ENCODE peak calls at places on chromosome 7, in nine cellular contexts. I, G, O, Y, D, V, L, F and B are unnamed samples.

GRCh38 chr7:1815051-1815481 is 145.0 kb downstream of the ELFN1 start:
- DNase-seq in F (no peak), L (no peak), I (no peak), O (no peak), D (peak; percentile 60), Y (no peak), V (no peak), G (no peak), B (no peak)

GRCh38 chr7:104207348-104207730 is 474 bp downstream of the ORC5 start:
- DNase-seq in L (peak; percentile 20), Y (no peak), I (no peak), D (no peak), O (no peak), G (peak; percentile 12), V (peak; percentile 19), F (no peak), B (no peak)

GRCh38 chr7:55369427-55369826 is 4.3 kb downstream of the LANCL2 start:
- DNase-seq in L (no peak), F (no peak), D (no peak), G (no peak), I (no peak), V (peak; percentile 32), Y (no peak), O (no peak), B (peak; percentile 45)

GRCh38 chr7:2373646-2374045 is 19.0 kb downstream of the EIF3B start:
- DNase-seq in G (no peak), D (no peak), L (no peak), F (no peak), I (no peak), Y (no peak), O (no peak), V (no peak), B (no peak)

GRCh38 chr7:83947260-83947659 is 247.3 kb downstream of the SEMA3A start:
- DNase-seq in F (no peak), G (no peak), L (no peak), D (no peak), I (peak; percentile 65), V (peak; percentile 28), O (no peak), Y (no peak), B (no peak)

GRCh38 chr7:116138202-116138801 is 72.0 kb upstream of the TES start:
- DNase-seq in D (no peak), L (peak; percentile 14), O (no peak), Y (no peak), V (peak; percentile 77), F (no peak), I (no peak), G (no peak), B (peak; percentile 29)

GRCh38 chr7:134140889-134141867 is 14.0 kb downstream of the LRGUK start:
- DNase-seq in I (peak; percentile 79), L (peak; percentile 8), V (peak; percentile 54), D (peak; percentile 78), O (no peak), Y (peak; percentile 47), F (peak; percentile 23), G (peak; percentile 78), B (no peak)

GRCh38 chr7:52715701-52716100 is 319.7 kb upstream of the POM121L12 start:
- DNase-seq in F (no peak), Y (no peak), V (no peak), O (no peak), I (peak; percentile 23), D (no peak), G (no peak), L (no peak), B (no peak)

GRCh38 chr7:23105086-23105643 is 420 bp upstream of the KLHL7 start:
- DNase-seq in Y (no peak), G (no peak), L (no peak), O (no peak), D (no peak), V (no peak), F (no peak), I (no peak), B (no peak)

GRCh38 chr7:24436131-24436920 is 136.9 kb upstream of the PALS2 start:
- DNase-seq in G (no peak), V (no peak), I (peak; percentile 41), O (no peak), Y (no peak), D (no peak), F (no peak), L (no peak), B (no peak)

GRCh38 chr7:930975-931758 is 23.3 kb downstream of the ADAP1 start:
- DNase-seq in O (no peak), V (no peak), G (no peak), Y (no peak), F (no peak), L (no peak), D (peak; percentile 53), I (no peak), B (no peak)

GRCh38 chr7:3527496-3528124 is 226.6 kb downstream of the SDK1 start:
- DNase-seq in D (no peak), L (no peak), Y (no peak), V (no peak), O (no peak), G (no peak), F (no peak), I (no peak), B (no peak)

GRCh38 chr7:64888901-64889685 is 14.0 kb upstream of the ZNF273 start:
- DNase-seq in V (peak; percentile 14), D (no peak), G (peak; percentile 52), O (no peak), F (no peak), I (peak; percentile 39), L (peak; percentile 15), Y (no peak), B (no peak)

GRCh38 chr7:77388055-77388454 is 28.1 kb downstream of the GSAP start:
- DNase-seq in F (no peak), L (no peak), G (no peak), D (no peak), O (no peak), Y (no peak), V (no peak), I (no peak), B (no peak)

GRCh38 chr7:151506901-151507382 is 12.8 kb downstream of the RHEB start:
- DNase-seq in Y (no peak), D (peak; percentile 86), F (no peak), G (no peak), V (peak; percentile 47), O (no peak), L (no peak), I (no peak), B (no peak)

GRCh38 chr7:35991511-35992232 is 161.4 kb upstream of the EEPD1 start:
- DNase-seq in D (no peak), G (no peak), Y (no peak), O (no peak), L (no peak), F (no peak), V (peak; percentile 19), I (no peak), B (no peak)

GRCh38 chr7:12630615-12630884 is 56.9 kb upstream of the ARL4A start:
- DNase-seq in D (no peak), O (no peak), I (no peak), L (no peak), Y (no peak), G (no peak), V (no peak), F (no peak), B (no peak)

GRCh38 chr7:130970196-130970595 is 236.2 kb upstream of the KLF14 start:
- DNase-seq in L (no peak), F (no peak), V (no peak), G (no peak), D (no peak), Y (no peak), I (no peak), O (no peak), B (no peak)

GRCh38 chr7:131302876-131303707 is 24.6 kb upstream of the MKLN1 start:
- DNase-seq in G (peak; percentile 58), D (no peak), Y (no peak), O (no peak), I (peak; percentile 30), F (peak; percentile 20), V (peak; percentile 66), L (peak; percentile 23), B (no peak)

GRCh38 chr7:55570939-55571338 is 1.4 kb downstream of the VOPP1 start:
- DNase-seq in I (no peak), G (no peak), V (peak; percentile 80), L (no peak), O (no peak), D (no peak), F (no peak), Y (no peak), B (no peak)

GRCh38 chr7:130305677-130306076 is 12.7 kb downstream of the CPA4 start:
- DNase-seq in F (no peak), G (no peak), D (no peak), I (no peak), L (no peak), O (no peak), Y (no peak), V (no peak), B (no peak)

GRCh38 chr7:121394709-121395140 is 1.4 kb downstream of the FAM3C start:
- DNase-seq in V (no peak), D (no peak), O (no peak), I (no peak), F (no peak), G (no peak), L (no peak), Y (no peak), B (peak; percentile 64)